ENCODE peak calls at places on chromosomes 13 and 19, in nine cellular contexts. L is tibial nerve, D is lower leg skin, W is stomach, N is uterus, J is body of pancreas, V is breast epithelium, S is NB4, T is Peyer's patch. E is an unnamed sample.

GRCh38 chr19:11729586-11729985 is 9.2 kb downstream of the ZNF823 start:
- DNase-seq in N (no peak), T (no peak), D (no peak), J (no peak), W (no peak), S (no peak), L (no peak), V (no peak), E (no peak)

GRCh38 chr13:113746671-113747070 is 12.4 kb upstream of the TMEM255B start:
- DNase-seq in J (peak), T (peak), S (no peak), N (no peak), L (no peak), W (no peak), D (no peak), V (no peak), E (no peak)

GRCh38 chr19:15112385-15112784 is 5.2 kb downstream of the SYDE1 start:
- DNase-seq in W (no peak), S (no peak), L (no peak), V (no peak), N (no peak), D (no peak), T (no peak), J (no peak), E (no peak)

GRCh38 chr13:109869312-109870237 is 83.2 kb upstream of the IRS2 start:
- DNase-seq in D (no peak), V (peak), W (peak), N (peak), J (peak), L (no peak), S (peak), T (peak), E (no peak)

GRCh38 chr13:36543671-36544070 is 111.4 kb downstream of the CCNA1 start:
- DNase-seq in L (no peak), J (no peak), W (no peak), V (no peak), S (no peak), T (no peak), N (no peak), D (no peak), E (no peak)

GRCh38 chr13:51125495-51126226 is 14.6 kb upstream of the C13orf42 start:
- DNase-seq in S (peak), W (peak), T (no peak), L (peak), J (peak), N (peak), D (no peak), V (no peak), E (peak)

GRCh38 chr19:39645800-39646411 is 9.8 kb upstream of the LGALS16 start:
- DNase-seq in W (no peak), N (no peak), V (no peak), D (no peak), L (no peak), S (peak), T (no peak), J (no peak), E (peak)

GRCh38 chr19:39195755-39196154 is 1.0 kb upstream of the NCCRP1 start:
- DNase-seq in T (no peak), J (peak), N (no peak), S (no peak), D (no peak), L (no peak), W (peak), V (no peak), E (no peak)

GRCh38 chr13:63327584-63327983 is 1911.9 kb upstream of the PCDH20 start:
- DNase-seq in S (no peak), W (no peak), J (no peak), D (no peak), T (no peak), N (no peak), L (no peak), V (no peak), E (no peak)

GRCh38 chr13:67106502-67107057 is 123.6 kb downstream of the PCDH9 start:
- DNase-seq in D (no peak), T (no peak), N (no peak), S (no peak), W (no peak), V (no peak), J (no peak), L (no peak), E (no peak)

GRCh38 chr13:29429496-29429895 is 166.0 kb downstream of the SLC7A1 start:
- DNase-seq in W (no peak), N (no peak), D (no peak), T (no peak), J (no peak), L (no peak), V (no peak), S (no peak), E (no peak)

GRCh38 chr13:78254113-78254512 is 335.5 kb upstream of the EDNRB start:
- DNase-seq in S (no peak), W (no peak), V (no peak), D (no peak), T (no peak), L (no peak), J (no peak), N (no peak), E (no peak)
- TF ChIP-seq POLR2A in S (no peak), W (no peak), V (no peak), D (no peak), T (no peak), L (no peak), J (no peak), N (no peak), E (no peak)

GRCh38 chr19:10258080-10258710 is 6.2 kb downstream of the MRPL4 start:
- DNase-seq in L (no peak), T (no peak), W (no peak), S (peak), V (no peak), D (no peak), N (no peak), J (no peak), E (no peak)
- TF ChIP-seq POLR2A in L (no peak), T (no peak), W (no peak), S (no peak), V (no peak), D (no peak), N (no peak), J (no peak), E (no peak)

GRCh38 chr19:18203863-18204393 is at the start of gene RAB3A:
- DNase-seq in D (peak), J (peak), S (peak), L (peak), W (peak), V (peak), N (peak), T (peak), E (peak)
- TF ChIP-seq POLR2A in D (no peak), J (no peak), S (no peak), L (no peak), W (no peak), V (no peak), N (peak), T (peak), E (no peak)

GRCh38 chr19:662207-662961 is 630 bp downstream of the RNF126 start:
- DNase-seq in J (peak), W (peak), D (no peak), N (no peak), S (peak), T (peak), V (no peak), L (no peak), E (peak)
- TF ChIP-seq POLR2A in J (no peak), W (no peak), D (no peak), N (no peak), S (peak), T (no peak), V (no peak), L (no peak), E (no peak)

DNA sequence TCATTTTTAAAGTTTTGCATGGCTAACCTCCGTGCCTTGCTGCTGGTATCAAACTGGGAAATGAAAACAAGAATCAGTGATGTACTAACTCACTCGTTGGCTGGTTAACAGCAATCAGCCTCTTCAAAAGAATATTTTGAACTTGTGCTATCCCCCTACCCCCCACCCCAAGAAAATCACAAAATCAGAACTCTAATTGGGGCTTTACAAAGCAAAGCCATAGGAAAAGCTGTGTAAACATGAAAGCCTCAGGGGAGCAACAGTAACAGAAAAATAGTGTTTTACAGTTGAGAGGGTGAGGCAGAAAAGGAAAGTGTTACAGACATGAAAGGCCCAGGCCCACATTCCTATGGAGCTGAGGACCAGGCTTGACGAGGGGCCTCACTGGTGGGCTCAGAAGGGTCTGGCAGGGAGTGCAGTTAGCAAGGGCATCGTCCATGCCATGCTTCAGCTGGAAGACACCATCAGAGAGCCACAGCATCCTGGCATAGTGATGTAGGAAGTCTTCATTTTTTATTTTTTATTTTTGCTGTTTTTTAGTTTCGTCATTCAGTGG is 217.6 kb downstream of the PCCA start:
- DNase-seq in W (no peak), J (no peak), V (no peak), S (no peak), D (no peak), T (no peak), N (no peak), L (no peak), E (no peak)
- TF ChIP-seq POLR2A in W (no peak), J (no peak), V (no peak), S (no peak), D (no peak), T (no peak), N (no peak), L (no peak), E (no peak)

DNA sequence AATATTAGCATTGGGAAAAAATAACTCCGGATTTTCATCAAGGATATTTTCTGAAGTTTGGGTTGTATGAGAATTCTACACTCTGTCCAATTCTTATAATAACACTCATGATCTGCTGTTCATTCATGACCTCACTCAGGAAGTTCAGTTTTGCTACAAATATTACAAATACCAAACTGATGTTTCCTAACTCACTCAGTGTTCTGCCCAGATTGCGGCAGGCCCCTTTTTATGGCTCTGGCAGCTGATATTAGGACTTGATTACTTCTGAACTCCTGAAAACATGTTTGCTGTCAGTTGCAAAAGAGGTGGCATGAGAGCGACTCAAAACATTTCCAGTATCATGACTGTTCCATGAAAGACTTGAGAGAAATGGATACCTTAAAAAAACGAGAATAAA is 188.0 kb downstream of the RGCC start:
- DNase-seq in J (peak), T (no peak), D (no peak), W (no peak), N (peak), S (no peak), L (peak), V (no peak), E (no peak)
- TF ChIP-seq POLR2A in J (no peak), T (no peak), D (no peak), W (no peak), N (no peak), S (no peak), L (no peak), V (no peak), E (no peak)

GRCh38 chr19:2249010-2249866 is at the start of gene AMH:
- DNase-seq in J (no peak), T (no peak), S (no peak), N (no peak), D (no peak), V (no peak), W (no peak), L (no peak), E (no peak)
- TF ChIP-seq POLR2A in J (no peak), T (no peak), S (no peak), N (no peak), D (no peak), V (no peak), W (no peak), L (no peak), E (no peak)